ENCODE peak calls at places on chromosome 17, in ten cellular contexts. N is gastrocnemius medialis, F is A549, T is upper lobe of left lung, K is transverse colon, E is testis, S is thyroid gland, B is spleen, O is breast epithelium, W is body of pancreas. X is an unnamed sample.

GRCh38 chr17:50255766-50256480 is 18.3 kb upstream of the TMEM92 start:
- DNase-seq in O (no peak), S (no peak), K (no peak), E (no peak), T (no peak), W (no peak), N (no peak), F (no peak), B (no peak), X (no peak)

GRCh38 chr17:45942284-45942683 is 47.9 kb downstream of the MAPT start:
- DNase-seq in W (peak; percentile 38), O (peak; percentile 67), S (peak; percentile 24), E (peak; percentile 22), K (peak; percentile 48), T (no peak), N (peak; percentile 99), B (no peak), F (no peak), X (no peak)

GRCh38 chr17:48610282-48611211 is at the start of gene HOXB7:
- DNase-seq in T (peak; percentile 95), K (peak; percentile 88), B (peak; percentile 85), F (peak; percentile 91), E (peak; percentile 68), S (no peak), O (no peak), W (no peak), N (peak; percentile 39), X (no peak)

GRCh38 chr17:40884708-40885512 is at the start of gene KRT20:
- DNase-seq in T (peak; percentile 30), W (no peak), F (peak; percentile 64), K (peak; percentile 67), E (no peak), O (no peak), N (no peak), B (no peak), S (no peak), X (no peak)

GRCh38 chr17:45397796-45398195 is 34.9 kb downstream of the ARHGAP27 start:
- DNase-seq in N (no peak), K (no peak), W (no peak), F (no peak), T (no peak), E (no peak), S (no peak), O (no peak), B (peak; percentile 62), X (no peak)

GRCh38 chr17:82396601-82397435 is 21.3 kb upstream of the HEXD start:
- DNase-seq in W (no peak), O (no peak), K (no peak), E (no peak), B (no peak), S (no peak), T (no peak), F (no peak), N (no peak), X (no peak)

GRCh38 chr17:15782809-15783208 is 50.7 kb downstream of the TBC1D26 start:
- DNase-seq in S (peak; percentile 66), F (no peak), K (peak; percentile 59), T (peak; percentile 92), O (peak; percentile 44), W (peak; percentile 53), N (peak; percentile 21), B (no peak), E (peak; percentile 57), X (no peak)

GRCh38 chr17:12959441-12959840 is 58.4 kb downstream of the ELAC2 start:
- DNase-seq in N (no peak), B (no peak), O (no peak), F (no peak), T (no peak), S (no peak), K (no peak), W (no peak), E (no peak), X (no peak)

GRCh38 chr17:20066253-20066652 is 57.1 kb downstream of the SPECC1 start:
- DNase-seq in T (no peak), B (no peak), K (no peak), E (peak; percentile 74), F (peak; percentile 61), N (peak; percentile 53), S (peak; percentile 93), W (peak; percentile 73), O (peak; percentile 52), X (peak; percentile 69)

GRCh38 chr17:63530557-63531021 is 7.4 kb downstream of the KCNH6 start:
- DNase-seq in B (no peak), W (no peak), E (no peak), S (no peak), N (no peak), T (no peak), K (no peak), F (no peak), O (no peak), X (no peak)

DNA sequence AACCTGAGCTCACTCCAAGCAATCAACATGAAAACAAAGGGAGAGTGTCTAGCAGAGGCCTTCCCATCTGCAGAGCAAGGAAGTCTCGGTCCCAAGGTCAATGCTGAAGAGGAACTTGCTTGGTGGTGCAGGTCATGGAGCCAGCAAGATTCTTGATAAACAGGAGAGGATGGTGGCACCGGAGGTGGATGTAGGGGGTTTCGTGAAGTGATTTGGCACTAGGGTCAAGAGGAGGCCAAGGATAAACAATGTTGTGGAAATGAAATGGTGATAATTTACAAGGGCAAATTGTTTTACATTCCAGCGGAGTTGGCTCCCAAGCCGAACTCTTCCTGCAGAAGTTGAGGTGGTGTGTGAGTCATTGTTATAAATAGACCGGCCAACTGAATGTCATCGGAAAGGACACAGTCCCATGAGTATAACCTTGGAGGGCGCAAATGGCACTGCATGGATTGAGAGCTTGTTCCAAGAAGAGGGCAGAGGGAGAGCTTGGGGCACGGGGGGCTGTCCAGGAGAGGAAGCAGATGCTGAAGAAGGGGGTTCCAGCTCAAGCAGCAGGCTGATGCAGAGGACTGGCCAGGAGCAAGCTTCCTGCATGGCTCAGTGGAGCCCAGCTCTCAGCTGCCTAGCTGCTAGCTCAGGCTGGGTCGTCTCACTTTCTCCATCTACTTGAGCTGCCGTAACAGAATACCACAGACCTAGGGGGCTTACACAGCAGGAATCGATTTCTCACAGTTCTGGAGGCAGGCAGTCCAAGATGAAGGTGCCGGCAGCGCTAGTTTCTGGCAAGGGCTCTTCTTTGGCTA is 136.6 kb downstream of the COPRS start:
- DNase-seq in K (no peak), F (no peak), O (no peak), B (no peak), S (no peak), E (no peak), N (no peak), W (peak; percentile 41), T (no peak), X (peak; percentile 51)
- TF ChIP-seq POLR2A in K (no peak), F (no peak), O (no peak), B (no peak), S (no peak), E (no peak), N (no peak), W (no peak), T (no peak), X (no peak)

GRCh38 chr17:17304521-17304985 is 1.4 kb downstream of the NT5M start:
- DNase-seq in E (no peak), W (no peak), S (no peak), K (no peak), B (no peak), N (no peak), F (no peak), O (no peak), T (no peak), X (no peak)
- TF ChIP-seq POLR2A in E (no peak), W (no peak), S (no peak), K (peak; percentile 24), B (no peak), N (no peak), F (no peak), O (no peak), T (no peak), X (no peak)

DNA sequence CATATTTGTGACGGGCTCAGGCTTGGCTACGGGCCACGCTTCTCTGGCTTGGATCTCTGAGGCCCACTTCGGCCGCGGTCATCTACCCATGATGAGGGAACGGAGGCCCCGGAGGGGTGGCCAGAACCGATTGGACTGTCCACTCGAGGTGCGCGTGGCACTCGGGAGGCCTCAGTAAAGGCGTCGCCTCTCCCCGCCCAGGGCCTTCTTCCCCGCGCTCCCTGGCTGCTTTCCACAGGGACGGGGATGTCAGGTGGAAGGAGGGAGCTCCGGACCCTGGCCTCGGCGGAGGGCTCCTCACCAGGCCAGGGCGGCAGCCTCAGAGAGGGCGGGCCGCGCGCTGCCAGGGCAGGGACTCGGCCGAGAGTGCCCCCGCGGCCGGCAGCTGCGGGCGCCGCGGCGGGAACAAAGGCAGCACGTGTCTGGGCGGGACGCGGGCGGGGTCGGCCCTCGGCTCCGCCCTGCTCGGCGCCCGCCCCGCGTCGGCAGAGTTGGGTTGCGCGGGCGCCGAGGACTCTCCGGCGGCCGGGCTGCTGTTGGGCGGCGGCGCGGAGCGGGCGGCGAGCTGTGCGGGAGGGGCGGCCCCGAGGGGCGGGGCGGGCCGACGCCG is 597 bp upstream of the CDK5R1 start:
- DNase-seq in N (peak; percentile 71), W (peak; percentile 72), O (no peak), T (peak; percentile 95), E (peak; percentile 77), K (peak; percentile 73), B (peak; percentile 94), S (peak; percentile 58), F (peak; percentile 76), X (peak; percentile 84)
- TF ChIP-seq POLR2A in N (peak; percentile 59), W (no peak), O (no peak), T (peak; percentile 16), E (no peak), K (no peak), B (no peak), S (peak; percentile 6), F (no peak), X (no peak)

GRCh38 chr17:38848939-38849563 is 4.5 kb downstream of the RPL23 start:
- DNase-seq in K (no peak), B (no peak), N (no peak), F (no peak), W (no peak), O (no peak), T (no peak), E (no peak), S (no peak), X (no peak)
- TF ChIP-seq POLR2A in K (no peak), B (no peak), N (no peak), F (no peak), W (no peak), O (no peak), T (no peak), E (no peak), S (no peak), X (no peak)

GRCh38 chr17:1648582-1649115 is 1.0 kb downstream of the RILP start:
- DNase-seq in O (peak; percentile 93), F (peak; percentile 88), S (peak; percentile 95), B (peak; percentile 100), W (peak; percentile 96), K (peak; percentile 96), T (peak; percentile 98), E (peak; percentile 96), N (peak; percentile 94), X (peak; percentile 89)
- TF ChIP-seq POLR2A in O (no peak), F (no peak), S (no peak), B (no peak), W (no peak), K (no peak), T (no peak), E (no peak), N (no peak), X (no peak)

X was measured in H54.